ENCODE peak calls at places on chromosomes 3 and 15, in ten cellular contexts. K, A, J, X, V, B, O, H, F and P are unnamed samples.
A peak's percentile ranks its signal among the peaks of the same experiment; 100 is the strongest.

GRCh38 chr15:70375586-70375985 is 277.9 kb upstream of the TLE3 start:
- DNase-seq in K (no peak), A (no peak), J (no peak), X (no peak), V (no peak), B (no peak), O (no peak), H (no peak), F (no peak), P (no peak)

GRCh38 chr15:51620647-51621046 is 1.9 kb downstream of the DMXL2 start:
- DNase-seq in K (no peak), A (no peak), J (no peak), X (no peak), V (no peak), B (no peak), O (no peak), H (no peak), F (no peak), P (no peak)

GRCh38 chr15:29652595-29652994 is 169.7 kb downstream of the TJP1 start:
- DNase-seq in K (no peak), A (no peak), J (no peak), X (no peak), V (no peak), B (no peak), O (no peak), H (no peak), F (no peak), P (no peak)

GRCh38 chr15:39925112-39925830 is 5.2 kb upstream of the GPR176 start:
- DNase-seq in K (no peak), A (peak; percentile 70), J (peak; percentile 75), X (no peak), V (no peak), B (no peak), O (no peak), H (no peak), F (no peak), P (peak; percentile 19)

GRCh38 chr3:113132571-113132996 is 78.8 kb upstream of the BOC start:
- DNase-seq in K (peak; percentile 9), A (peak; percentile 70), J (peak; percentile 95), X (no peak), V (peak; percentile 82), B (no peak), O (no peak), H (no peak), F (no peak), P (no peak)

GRCh38 chr15:31485431-31485830 is 158.8 kb downstream of the KLF13 start:
- DNase-seq in K (no peak), A (no peak), J (no peak), X (no peak), V (no peak), B (no peak), O (no peak), H (no peak), F (no peak), P (no peak)

GRCh38 chr3:98817546-98817945 is 54.4 kb downstream of the ST3GAL6 start:
- DNase-seq in K (peak; percentile 47), A (peak; percentile 74), J (peak; percentile 61), X (no peak), V (peak; percentile 31), B (no peak), O (no peak), H (no peak), F (no peak), P (peak; percentile 54)

GRCh38 chr15:90087454-90088154 is 14.7 kb downstream of the IDH2 start:
- DNase-seq in K (no peak), A (peak; percentile 62), J (peak; percentile 42), X (no peak), V (no peak), B (peak; percentile 87), O (no peak), H (peak; percentile 43), F (no peak), P (no peak)

GRCh38 chr3:171939578-171939977 is 96.4 kb downstream of the TMEM212 start:
- DNase-seq in K (no peak), A (no peak), J (no peak), X (no peak), V (no peak), B (no peak), O (no peak), H (no peak), F (no peak), P (no peak)

GRCh38 chr3:110811050-110811449 is 260.6 kb upstream of the NECTIN3 start:
- DNase-seq in K (no peak), A (no peak), J (no peak), X (no peak), V (no peak), B (no peak), O (no peak), H (no peak), F (no peak), P (no peak)

GRCh38 chr15:62119224-62119925 is 45.7 kb downstream of the C2CD4B start:
- DNase-seq in K (peak; percentile 87), A (peak; percentile 93), J (peak; percentile 93), X (no peak), V (peak; percentile 96), B (no peak), O (no peak), H (no peak), F (no peak), P (no peak)

GRCh38 chr3:116020495-116020894 is 397.2 kb downstream of the GAP43 start:
- DNase-seq in K (no peak), A (peak; percentile 41), J (no peak), X (no peak), V (no peak), B (no peak), O (no peak), H (no peak), F (no peak), P (no peak)

GRCh38 chr15:87917480-87917879 is 339.1 kb downstream of the NTRK3 start:
- DNase-seq in K (no peak), A (no peak), J (peak; percentile 48), X (no peak), V (no peak), B (no peak), O (no peak), H (no peak), F (no peak), P (no peak)

GRCh38 chr3:18635215-18635614 is 210.1 kb upstream of the SATB1 start:
- DNase-seq in K (no peak), A (no peak), J (no peak), X (no peak), V (no peak), B (no peak), O (no peak), H (no peak), F (no peak), P (no peak)

GRCh38 chr3:101379695-101380376 is 59.5 kb upstream of the IMPG2 start:
- DNase-seq in K (no peak), A (no peak), J (no peak), X (no peak), V (no peak), B (no peak), O (no peak), H (no peak), F (no peak), P (peak; percentile 85)

GRCh38 chr15:70447927-70448698 is 315.2 kb downstream of the UACA start:
- DNase-seq in K (no peak), A (no peak), J (no peak), X (peak; percentile 36), V (no peak), B (peak; percentile 55), O (no peak), H (no peak), F (no peak), P (no peak)

GRCh38 chr3:124587053-124587408 is 143.2 kb upstream of the UMPS start:
- DNase-seq in K (no peak), A (no peak), J (peak; percentile 73), X (no peak), V (peak; percentile 43), B (no peak), O (no peak), H (no peak), F (no peak), P (no peak)

GRCh38 chr3:117674321-117674720 is 964.7 kb downstream of the TUSC7 start:
- DNase-seq in K (no peak), A (peak; percentile 14), J (peak; percentile 24), X (no peak), V (no peak), B (no peak), O (no peak), H (no peak), F (no peak), P (no peak)

GRCh38 chr3:107382626-107383025 is 5.4 kb downstream of the CCDC54 start:
- DNase-seq in K (no peak), A (no peak), J (no peak), X (no peak), V (no peak), B (no peak), O (no peak), H (no peak), F (no peak), P (no peak)

GRCh38 chr3:64316971-64317370 is 91.7 kb upstream of the PRICKLE2 start:
- DNase-seq in K (no peak), A (peak; percentile 62), J (peak; percentile 53), X (no peak), V (no peak), B (no peak), O (no peak), H (no peak), F (no peak), P (no peak)

GRCh38 chr3:52317601-52318000 is 1.5 kb downstream of the DNAH1 start:
- DNase-seq in K (no peak), A (peak; percentile 51), J (no peak), X (peak; percentile 59), V (no peak), B (peak; percentile 71), O (no peak), H (no peak), F (peak; percentile 66), P (peak; percentile 20)

GRCh38 chr3:120025520-120025919 is 68.7 kb downstream of the GSK3B start:
- DNase-seq in K (no peak), A (peak; percentile 61), J (peak; percentile 63), X (no peak), V (no peak), B (no peak), O (no peak), H (no peak), F (no peak), P (no peak)

GRCh38 chr3:38489766-38490165 is 6.4 kb upstream of the EXOG start:
- DNase-seq in K (no peak), A (no peak), J (no peak), X (no peak), V (no peak), B (no peak), O (no peak), H (no peak), F (no peak), P (no peak)

GRCh38 chr3:172201136-172201989 is 162.0 kb downstream of the FNDC3B start:
- DNase-seq in K (peak; percentile 66), A (peak; percentile 69), J (peak; percentile 42), X (no peak), V (peak; percentile 93), B (peak; percentile 86), O (peak; percentile 89), H (no peak), F (peak; percentile 68), P (no peak)

GRCh38 chr3:188284455-188285212 is 130.7 kb downstream of the LPP start:
- DNase-seq in K (no peak), A (peak; percentile 43), J (no peak), X (no peak), V (no peak), B (no peak), O (no peak), H (no peak), F (no peak), P (no peak)

GRCh38 chr15:92391640-92392039 is 2.0 kb upstream of the ST8SIA2 start:
- DNase-seq in K (peak; percentile 42), A (no peak), J (peak; percentile 36), X (no peak), V (no peak), B (peak; percentile 61), O (no peak), H (no peak), F (no peak), P (peak; percentile 75)

GRCh38 chr15:99213187-99213811 is 36.1 kb downstream of the TTC23 start:
- DNase-seq in K (peak; percentile 74), A (peak; percentile 73), J (peak; percentile 56), X (peak; percentile 49), V (peak; percentile 55), B (peak; percentile 83), O (peak; percentile 82), H (peak; percentile 27), F (peak; percentile 62), P (peak; percentile 68)

GRCh38 chr3:71451812-71452211 is 131.7 kb downstream of the FOXP1 start:
- DNase-seq in K (no peak), A (no peak), J (no peak), X (no peak), V (no peak), B (no peak), O (no peak), H (no peak), F (no peak), P (no peak)